ENCODE peak calls at places on chromosomes 11 and 22, in four cellular contexts. One of them, this sample, is unnamed.

GRCh38 chr11:43547900-43548381 is 132.6 kb upstream of the HSD17B12 start:
- DNase-seq in transverse colon: no peak
- DNase-seq in lower lobe of right lung: no peak
- DNase-seq in nephron progenitor cell: peak
- DNase-seq in this sample: no peak

GRCh38 chr11:8262552-8263108 is 1.0 kb downstream of the LMO1 start:
- DNase-seq in transverse colon: peak
- DNase-seq in lower lobe of right lung: peak
- DNase-seq in nephron progenitor cell: peak
- DNase-seq in this sample: no peak

GRCh38 chr11:134701564-134702165 is 289.6 kb upstream of the B3GAT1 start:
- DNase-seq in transverse colon: no peak
- DNase-seq in lower lobe of right lung: no peak
- DNase-seq in nephron progenitor cell: no peak
- DNase-seq in this sample: no peak

GRCh38 chr11:71342951-71343827 is 90.8 kb upstream of the SHANK2 start:
- DNase-seq in transverse colon: peak
- DNase-seq in lower lobe of right lung: peak
- DNase-seq in nephron progenitor cell: peak
- DNase-seq in this sample: no peak

GRCh38 chr11:46865340-46865739 is 19.3 kb upstream of the CKAP5 start:
- DNase-seq in transverse colon: no peak
- DNase-seq in lower lobe of right lung: no peak
- DNase-seq in nephron progenitor cell: no peak
- DNase-seq in this sample: no peak

GRCh38 chr22:44697423-44698179 is 4.4 kb upstream of the PRR5 start:
- DNase-seq in transverse colon: peak
- DNase-seq in lower lobe of right lung: peak
- DNase-seq in nephron progenitor cell: peak
- DNase-seq in this sample: no peak

GRCh38 chr22:24200616-24201212 is 19.4 kb downstream of the SUSD2 start:
- DNase-seq in transverse colon: no peak
- DNase-seq in lower lobe of right lung: no peak
- DNase-seq in nephron progenitor cell: no peak
- DNase-seq in this sample: no peak

GRCh38 chr11:1959786-1960185 is 12.7 kb downstream of the MRPL23 start:
- DNase-seq in transverse colon: no peak
- DNase-seq in lower lobe of right lung: peak
- DNase-seq in nephron progenitor cell: no peak
- DNase-seq in this sample: no peak

GRCh38 chr22:25127274-25127673 is 72.4 kb upstream of the CRYBB3 start:
- DNase-seq in transverse colon: no peak
- DNase-seq in lower lobe of right lung: no peak
- DNase-seq in nephron progenitor cell: no peak
- DNase-seq in this sample: no peak

GRCh38 chr11:20016526-20016925 is 143.7 kb downstream of the DBX1 start:
- DNase-seq in transverse colon: no peak
- DNase-seq in lower lobe of right lung: no peak
- DNase-seq in nephron progenitor cell: no peak
- DNase-seq in this sample: no peak

GRCh38 chr11:2450321-2451041 is 5.7 kb downstream of the KCNQ1 start:
- DNase-seq in transverse colon: no peak
- DNase-seq in lower lobe of right lung: peak
- DNase-seq in nephron progenitor cell: no peak
- DNase-seq in this sample: peak

GRCh38 chr22:25125693-25126357 is 73.8 kb upstream of the CRYBB3 start:
- DNase-seq in transverse colon: no peak
- DNase-seq in lower lobe of right lung: no peak
- DNase-seq in nephron progenitor cell: no peak
- DNase-seq in this sample: no peak

GRCh38 chr22:46446799-46447198 is 90.6 kb downstream of the CELSR1 start:
- DNase-seq in transverse colon: no peak
- DNase-seq in lower lobe of right lung: no peak
- DNase-seq in nephron progenitor cell: no peak
- DNase-seq in this sample: no peak

GRCh38 chr11:100719809-100720221 is 32.7 kb downstream of the ARHGAP42 start:
- DNase-seq in transverse colon: peak
- DNase-seq in lower lobe of right lung: no peak
- DNase-seq in nephron progenitor cell: no peak
- DNase-seq in this sample: no peak

GRCh38 chr22:48692734-48693376 is 1134.8 kb downstream of the BRD1 start:
- DNase-seq in transverse colon: no peak
- DNase-seq in lower lobe of right lung: peak
- DNase-seq in nephron progenitor cell: peak
- DNase-seq in this sample: no peak

GRCh38 chr22:31944700-31945477 is 554 bp downstream of the YWHAH start:
- DNase-seq in transverse colon: peak
- DNase-seq in lower lobe of right lung: peak
- DNase-seq in nephron progenitor cell: peak
- DNase-seq in this sample: no peak

DNA sequence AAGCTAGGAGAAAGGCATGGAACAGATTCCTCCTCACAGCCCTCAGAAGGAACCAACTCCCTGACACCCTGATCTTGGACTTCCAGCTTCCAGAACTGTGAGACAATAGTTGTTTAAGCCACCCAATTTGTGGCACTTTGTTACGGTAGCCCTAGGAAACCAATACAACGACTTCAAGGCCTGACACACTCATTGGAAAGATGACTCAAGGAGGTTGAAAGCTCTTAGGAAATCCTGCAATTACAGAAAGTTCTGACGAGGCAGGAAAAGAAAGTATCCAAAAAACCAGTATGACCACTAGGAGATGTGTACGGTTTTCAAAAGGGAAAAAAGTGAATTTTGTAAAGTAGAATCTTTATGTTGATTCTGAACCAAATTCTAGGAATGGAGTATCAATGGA is 161.4 kb downstream of the SWAP70 start:
- DNase-seq in transverse colon: no peak
- DNase-seq in lower lobe of right lung: no peak
- DNase-seq in nephron progenitor cell: no peak
- DNase-seq in this sample: no peak
- TF ChIP-seq CTCF in transverse colon: no peak
- TF ChIP-seq CTCF in lower lobe of right lung: no peak
- TF ChIP-seq CTCF in nephron progenitor cell: no peak
- TF ChIP-seq CTCF in this sample: no peak

GRCh38 chr11:87722756-87723599 is 452.3 kb downstream of the RAB38 start:
- DNase-seq in transverse colon: peak
- DNase-seq in lower lobe of right lung: no peak
- DNase-seq in nephron progenitor cell: peak
- DNase-seq in this sample: no peak
- TF ChIP-seq CTCF in transverse colon: peak
- TF ChIP-seq CTCF in lower lobe of right lung: peak
- TF ChIP-seq CTCF in nephron progenitor cell: peak
- TF ChIP-seq CTCF in this sample: peak

GRCh38 chr22:22154068-22154467 is 90.5 kb upstream of the VPREB1 start:
- DNase-seq in transverse colon: no peak
- DNase-seq in lower lobe of right lung: no peak
- DNase-seq in nephron progenitor cell: no peak
- DNase-seq in this sample: no peak

GRCh38 chr22:22151308-22151707 is 93.3 kb upstream of the VPREB1 start:
- DNase-seq in transverse colon: no peak
- DNase-seq in lower lobe of right lung: no peak
- DNase-seq in nephron progenitor cell: no peak
- DNase-seq in this sample: no peak

GRCh38 chr22:22148905-22149304 is 95.7 kb upstream of the VPREB1 start:
- DNase-seq in transverse colon: no peak
- DNase-seq in lower lobe of right lung: no peak
- DNase-seq in nephron progenitor cell: no peak
- DNase-seq in this sample: no peak

GRCh38 chr22:22155607-22156006 is 89.0 kb upstream of the VPREB1 start:
- DNase-seq in transverse colon: no peak
- DNase-seq in lower lobe of right lung: no peak
- DNase-seq in nephron progenitor cell: no peak
- DNase-seq in this sample: no peak

GRCh38 chr22:22150457-22150856 is 94.1 kb upstream of the VPREB1 start:
- DNase-seq in transverse colon: no peak
- DNase-seq in lower lobe of right lung: no peak
- DNase-seq in nephron progenitor cell: no peak
- DNase-seq in this sample: no peak
- TF ChIP-seq CTCF in transverse colon: no peak
- TF ChIP-seq CTCF in lower lobe of right lung: no peak
- TF ChIP-seq CTCF in nephron progenitor cell: no peak
- TF ChIP-seq CTCF in this sample: no peak

DNA sequence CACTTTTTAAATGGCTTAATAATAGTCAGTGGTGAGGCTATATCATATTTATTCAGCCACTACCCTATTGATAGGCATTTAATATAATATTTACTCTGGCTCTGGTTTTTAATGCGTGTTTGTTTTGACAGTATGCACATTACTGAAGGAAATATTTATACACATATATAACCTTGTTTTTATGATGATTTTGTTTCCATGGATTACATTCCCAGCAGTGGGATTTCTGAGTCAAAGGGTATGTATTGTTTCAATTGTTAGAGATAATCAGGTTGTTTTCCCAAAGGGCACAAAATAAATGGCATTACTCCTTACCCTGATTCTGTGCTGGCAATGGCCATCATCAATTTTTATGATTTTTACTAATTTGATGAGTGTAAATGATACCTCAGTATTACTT is 105.9 kb downstream of the UVRAG start:
- DNase-seq in transverse colon: no peak
- DNase-seq in lower lobe of right lung: no peak
- DNase-seq in nephron progenitor cell: no peak
- DNase-seq in this sample: no peak
- TF ChIP-seq CTCF in transverse colon: no peak
- TF ChIP-seq CTCF in lower lobe of right lung: no peak
- TF ChIP-seq CTCF in nephron progenitor cell: no peak
- TF ChIP-seq CTCF in this sample: no peak

GRCh38 chr22:43090130-43090789 is 1.1 kb upstream of the TTLL1 start:
- DNase-seq in transverse colon: peak
- DNase-seq in lower lobe of right lung: peak
- DNase-seq in nephron progenitor cell: no peak
- DNase-seq in this sample: no peak

GRCh38 chr22:43094551-43094950 is 5.4 kb upstream of the TTLL1 start:
- DNase-seq in transverse colon: no peak
- DNase-seq in lower lobe of right lung: no peak
- DNase-seq in nephron progenitor cell: no peak
- DNase-seq in this sample: no peak

GRCh38 chr22:43092085-43092484 is 2.9 kb upstream of the TTLL1 start:
- DNase-seq in transverse colon: no peak
- DNase-seq in lower lobe of right lung: no peak
- DNase-seq in nephron progenitor cell: no peak
- DNase-seq in this sample: no peak

GRCh38 chr22:43096420-43096819 is 7.2 kb upstream of the TTLL1 start:
- DNase-seq in transverse colon: no peak
- DNase-seq in lower lobe of right lung: no peak
- DNase-seq in nephron progenitor cell: no peak
- DNase-seq in this sample: no peak

DNA sequence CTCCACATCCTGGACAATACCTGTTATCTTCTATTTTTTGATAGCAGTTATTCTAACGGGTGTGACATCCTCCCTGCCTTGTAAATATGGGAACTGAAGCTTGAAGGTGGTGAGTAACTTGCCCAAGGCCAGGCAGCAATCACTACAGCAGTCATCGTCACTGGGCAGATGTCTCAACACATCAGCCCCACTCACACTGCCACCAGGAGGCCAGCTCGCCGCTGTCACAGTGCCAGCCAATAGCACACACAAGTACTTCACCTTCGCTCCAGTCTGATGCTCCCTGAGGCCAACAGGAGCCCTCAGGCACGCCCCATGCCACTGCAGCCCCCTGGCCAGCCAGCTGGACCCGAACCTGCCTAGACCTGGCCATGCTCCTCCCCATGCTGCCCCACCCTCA is 4.9 kb upstream of the TTLL1 start:
- DNase-seq in transverse colon: peak
- DNase-seq in lower lobe of right lung: peak
- DNase-seq in nephron progenitor cell: no peak
- DNase-seq in this sample: no peak
- TF ChIP-seq CTCF in transverse colon: no peak
- TF ChIP-seq CTCF in lower lobe of right lung: no peak
- TF ChIP-seq CTCF in nephron progenitor cell: no peak
- TF ChIP-seq CTCF in this sample: peak

DNA sequence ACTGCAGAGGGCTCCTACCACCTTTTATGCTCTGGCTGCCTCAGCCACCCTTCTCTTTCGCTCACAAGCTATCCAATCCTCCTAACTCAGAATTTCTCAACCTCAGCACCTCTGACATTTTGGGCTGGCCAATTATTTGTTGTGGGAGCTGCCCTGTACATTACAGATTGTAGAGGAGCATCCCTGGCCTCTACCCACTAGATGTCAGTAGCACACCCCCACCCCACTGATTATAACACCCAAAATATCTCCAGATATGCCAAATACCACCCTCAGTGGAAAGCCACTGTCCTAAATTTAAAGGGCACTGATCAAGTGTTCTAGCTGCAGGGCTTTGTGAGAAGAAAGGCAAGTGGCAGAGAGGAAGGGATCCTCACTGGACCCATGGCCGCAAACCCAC is 443.1 kb downstream of the SOX6 start:
- DNase-seq in transverse colon: no peak
- DNase-seq in lower lobe of right lung: no peak
- DNase-seq in nephron progenitor cell: no peak
- DNase-seq in this sample: no peak
- TF ChIP-seq CTCF in transverse colon: no peak
- TF ChIP-seq CTCF in lower lobe of right lung: no peak
- TF ChIP-seq CTCF in nephron progenitor cell: no peak
- TF ChIP-seq CTCF in this sample: no peak